ENCODE peak calls at places on chromosomes 2 and 18, in nine cellular contexts. Z, R, L, J, I, H, N, W and X are unnamed samples.

GRCh38 chr2:230738391-230738811 is 25.8 kb downstream of the CAB39 start:
- DNase-seq in Z (no peak), J (peak; percentile 6), H (no peak), R (no peak), N (no peak), L (peak; percentile 24), W (peak; percentile 21), I (no peak), X (peak; percentile 44)

GRCh38 chr18:45839415-45840395 is 14.2 kb downstream of the SIGLEC15 start:
- DNase-seq in Z (no peak), H (peak; percentile 35), L (peak; percentile 90), J (peak; percentile 70), R (peak; percentile 59), N (peak; percentile 96), I (peak; percentile 75), W (peak; percentile 82), X (peak; percentile 65)

GRCh38 chr2:33372940-33373553 is 103.4 kb upstream of the RASGRP3 start:
- DNase-seq in I (peak; percentile 52), N (no peak), R (no peak), W (peak; percentile 56), Z (no peak), L (no peak), H (peak; percentile 22), J (peak; percentile 52), X (peak; percentile 54)

GRCh38 chr18:12645264-12645663 is 12.6 kb downstream of the SPIRE1 start:
- DNase-seq in W (no peak), Z (no peak), I (no peak), R (no peak), L (no peak), N (no peak), H (no peak), J (no peak), X (no peak)

GRCh38 chr2:48343571-48344440 is 186.1 kb upstream of the STON1 start:
- DNase-seq in R (peak; percentile 50), H (no peak), L (peak; percentile 85), Z (no peak), J (no peak), N (no peak), W (peak; percentile 55), I (peak; percentile 58), X (no peak)

GRCh38 chr2:16218651-16219050 is 278.3 kb downstream of the MYCN start:
- DNase-seq in H (no peak), I (peak; percentile 18), L (no peak), Z (no peak), W (peak; percentile 5), N (no peak), R (no peak), J (no peak), X (peak; percentile 45)

GRCh38 chr2:72676341-72677025 is 149.3 kb downstream of the EXOC6B start:
- DNase-seq in J (no peak), W (peak; percentile 16), R (no peak), I (no peak), H (no peak), Z (no peak), N (no peak), L (peak; percentile 7), X (no peak)

GRCh38 chr2:120866071-120866470 is 130.4 kb downstream of the GLI2 start:
- DNase-seq in H (no peak), W (no peak), Z (no peak), R (no peak), N (no peak), I (no peak), L (no peak), J (no peak), X (no peak)

GRCh38 chr2:30957591-30957990 is 150.3 kb upstream of the CAPN13 start:
- DNase-seq in N (no peak), L (no peak), I (no peak), J (no peak), Z (no peak), H (no peak), W (peak; percentile 37), R (no peak), X (no peak)

GRCh38 chr2:174788291-174788929 is 24.1 kb upstream of the CHRNA1 start:
- DNase-seq in H (no peak), Z (no peak), I (no peak), R (no peak), L (peak; percentile 53), N (no peak), W (no peak), J (no peak), X (no peak)

GRCh38 chr2:231673348-231673770 is 35.0 kb upstream of the PTMA start:
- DNase-seq in J (peak; percentile 12), L (no peak), R (no peak), H (no peak), W (peak; percentile 21), Z (peak; percentile 96), I (peak; percentile 95), N (peak; percentile 54), X (peak; percentile 19)

GRCh38 chr2:198498048-198498447 is 693.7 kb downstream of the PLCL1 start:
- DNase-seq in I (no peak), Z (no peak), N (no peak), R (no peak), W (no peak), L (no peak), J (no peak), H (no peak), X (no peak)

GRCh38 chr2:224085811-224086210 is 46.7 kb upstream of the SERPINE2 start:
- DNase-seq in R (no peak), Z (no peak), W (peak; percentile 86), J (no peak), N (no peak), H (no peak), L (peak; percentile 55), I (peak; percentile 36), X (no peak)

GRCh38 chr2:184727813-184728212 is 129.5 kb downstream of the ZNF804A start:
- DNase-seq in J (no peak), N (no peak), R (no peak), I (no peak), W (no peak), L (no peak), Z (no peak), H (no peak), X (no peak)

GRCh38 chr2:84486436-84487115 is 27.5 kb upstream of the SUCLG1 start:
- DNase-seq in L (peak; percentile 43), I (peak; percentile 80), R (no peak), H (peak; percentile 76), Z (peak; percentile 66), N (peak; percentile 0), J (peak; percentile 78), W (peak; percentile 84), X (no peak)

GRCh38 chr2:126656311-126657145 is 570 bp downstream of the GYPC start:
- DNase-seq in I (peak; percentile 43), W (peak; percentile 45), H (no peak), J (no peak), R (peak; percentile 2), N (peak; percentile 91), Z (no peak), L (peak; percentile 70), X (peak; percentile 61)

GRCh38 chr2:141611981-141612380 is 518.8 kb downstream of the LRP1B start:
- DNase-seq in L (peak; percentile 29), W (peak; percentile 53), I (no peak), Z (no peak), J (no peak), N (no peak), R (no peak), H (no peak), X (no peak)

GRCh38 chr2:1717129-1717528 is 27.2 kb downstream of the PXDN start:
- DNase-seq in H (no peak), L (peak; percentile 16), W (peak; percentile 81), J (no peak), R (no peak), N (no peak), I (no peak), Z (no peak), X (no peak)

GRCh38 chr2:199804831-199805230 is 46.2 kb downstream of the FTCDNL1 start:
- DNase-seq in L (no peak), N (no peak), H (no peak), I (no peak), R (no peak), W (no peak), J (peak; percentile 77), Z (no peak), X (no peak)

GRCh38 chr2:146579154-146579930 is 1265.5 kb upstream of the ACVR2A start:
- DNase-seq in I (peak; percentile 74), J (no peak), Z (no peak), W (peak; percentile 63), N (peak; percentile 66), L (peak; percentile 59), R (peak; percentile 12), H (no peak), X (no peak)